ENCODE peak calls at places on chromosome 15, in nine cellular contexts. V, N, O, D, X, U, B, E and Y are unnamed samples.

GRCh38 chr15:69852482-69853275 is 245.0 kb downstream of the TLE3 start:
- DNase-seq in O (no peak), V (no peak), X (no peak), B (no peak), D (no peak), U (no peak), E (no peak), N (no peak), Y (no peak)

GRCh38 chr15:69324031-69324430 is 25.3 kb downstream of the PAQR5 start:
- DNase-seq in E (no peak), V (no peak), B (no peak), O (no peak), D (no peak), X (no peak), U (no peak), N (no peak), Y (no peak)

GRCh38 chr15:79474252-79474651 is 42.1 kb downstream of the MINAR1 start:
- DNase-seq in E (no peak), B (no peak), O (no peak), D (no peak), V (no peak), N (no peak), U (no peak), X (no peak), Y (no peak)

GRCh38 chr15:29456255-29456654 is 186.6 kb upstream of the NSMCE3 start:
- DNase-seq in V (no peak), U (no peak), N (no peak), X (no peak), O (no peak), D (no peak), B (no peak), E (no peak), Y (no peak)

GRCh38 chr15:72796210-72796514 is 12.6 kb upstream of the ADPGK start:
- DNase-seq in N (no peak), D (no peak), B (no peak), V (no peak), E (no peak), X (peak), O (no peak), U (no peak), Y (no peak)

GRCh38 chr15:87752250-87752951 is 504.1 kb downstream of the NTRK3 start:
- DNase-seq in N (no peak), X (peak), E (no peak), U (no peak), O (no peak), V (no peak), D (no peak), B (no peak), Y (no peak)

GRCh38 chr15:89395461-89395875 is 60.8 kb upstream of the POLG start:
- DNase-seq in O (peak), B (no peak), V (no peak), E (no peak), X (no peak), N (no peak), D (no peak), U (no peak), Y (no peak)

GRCh38 chr15:38029741-38030140 is 95.3 kb downstream of the TMCO5A start:
- DNase-seq in X (no peak), B (no peak), N (no peak), V (no peak), U (no peak), E (no peak), D (no peak), O (no peak), Y (no peak)

GRCh38 chr15:91857772-91858171 is 4.3 kb downstream of the SLCO3A1 start:
- DNase-seq in O (peak), N (no peak), D (no peak), B (no peak), X (no peak), V (no peak), U (peak), E (no peak), Y (no peak)

GRCh38 chr15:41505776-41506175 is 7.9 kb downstream of the LTK start:
- DNase-seq in D (no peak), N (no peak), V (no peak), E (no peak), O (no peak), X (no peak), U (no peak), B (no peak), Y (no peak)

GRCh38 chr15:41507820-41508290 is 5.8 kb downstream of the LTK start:
- DNase-seq in E (no peak), U (no peak), X (no peak), B (no peak), V (no peak), N (no peak), O (no peak), D (no peak), Y (no peak)

GRCh38 chr15:41503669-41504010 is 10.0 kb downstream of the ITPKA start:
- DNase-seq in D (no peak), O (no peak), E (no peak), B (no peak), N (no peak), X (no peak), U (no peak), V (no peak), Y (no peak)

GRCh38 chr15:41504751-41505492 is 8.7 kb downstream of the LTK start:
- DNase-seq in V (no peak), U (no peak), O (no peak), E (no peak), X (no peak), B (no peak), N (no peak), D (no peak), Y (no peak)

GRCh38 chr15:41506796-41507341 is 6.8 kb downstream of the LTK start:
- DNase-seq in D (no peak), O (peak), X (no peak), V (no peak), U (no peak), N (no peak), E (no peak), B (peak), Y (no peak)
- TF ChIP-seq REST in D (no peak), O (no peak), X (no peak), V (no peak), U (no peak), N (no peak), E (no peak), B (no peak), Y (no peak)

GRCh38 chr15:56052389-56053045 is 59.1 kb upstream of the NEDD4 start:
- DNase-seq in V (peak), B (peak), X (peak), U (no peak), O (no peak), N (peak), D (peak), E (peak), Y (peak)
- TF ChIP-seq REST in V (no peak), B (no peak), X (no peak), U (no peak), O (no peak), N (no peak), D (no peak), E (no peak), Y (no peak)

DNA sequence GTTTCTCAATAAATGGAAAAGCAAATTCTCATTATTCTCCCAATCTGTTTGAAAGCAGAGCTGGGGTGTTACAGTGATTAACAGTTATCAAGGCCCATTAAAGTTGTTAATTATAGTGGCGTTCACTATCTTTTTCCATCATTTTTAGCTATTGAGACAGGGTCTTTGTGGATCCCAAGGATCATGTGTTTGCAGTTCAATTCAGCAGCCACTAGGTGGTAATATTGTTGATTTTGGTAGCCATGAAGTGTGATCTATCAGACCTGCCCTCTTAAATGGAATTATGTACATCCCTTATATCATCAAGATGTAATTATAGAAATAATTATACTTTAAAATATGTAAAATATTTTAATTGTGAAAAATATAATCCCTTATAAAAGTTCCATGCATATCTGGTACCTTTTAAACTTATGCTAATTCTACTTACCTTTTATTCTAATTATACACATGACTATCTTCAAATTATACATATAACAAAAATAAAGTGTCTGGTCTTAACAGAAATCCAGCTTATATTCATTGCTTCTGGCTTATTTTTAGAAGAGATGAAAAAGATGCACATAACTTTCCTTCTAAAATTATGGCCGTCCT is 126.4 kb downstream of the GREM1 start:
- DNase-seq in X (peak), N (peak), V (peak), B (peak), E (peak), O (no peak), U (no peak), D (no peak), Y (peak)
- TF ChIP-seq REST in X (no peak), N (no peak), V (no peak), B (no peak), E (no peak), O (no peak), U (no peak), D (no peak), Y (no peak)

GRCh38 chr15:48109212-48109611 is 11.6 kb upstream of the SLC24A5 start:
- DNase-seq in E (no peak), V (no peak), B (no peak), X (no peak), N (no peak), D (no peak), U (no peak), O (no peak), Y (no peak)

GRCh38 chr15:48109856-48110531 is 10.8 kb upstream of the SLC24A5 start:
- DNase-seq in X (no peak), N (no peak), B (peak), U (no peak), D (no peak), O (no peak), E (no peak), V (no peak), Y (no peak)

GRCh38 chr15:48112242-48112641 is 8.5 kb upstream of the SLC24A5 start:
- DNase-seq in B (peak), V (peak), O (peak), U (no peak), N (peak), E (no peak), X (no peak), D (no peak), Y (peak)
- TF ChIP-seq REST in B (no peak), V (no peak), O (no peak), U (no peak), N (no peak), E (no peak), X (no peak), D (no peak), Y (no peak)

GRCh38 chr15:83745771-83746170 is 91.8 kb downstream of the ADAMTSL3 start:
- DNase-seq in U (no peak), V (no peak), O (no peak), D (no peak), B (no peak), N (no peak), X (no peak), E (no peak), Y (no peak)

GRCh38 chr15:83746231-83746630 is 92.3 kb downstream of the ADAMTSL3 start:
- DNase-seq in O (no peak), N (no peak), B (no peak), U (no peak), V (no peak), D (no peak), E (no peak), X (no peak), Y (no peak)

GRCh38 chr15:83747718-83748110 is 93.8 kb downstream of the ADAMTSL3 start:
- DNase-seq in V (no peak), O (no peak), U (no peak), X (no peak), B (no peak), D (no peak), E (no peak), N (no peak), Y (no peak)

DNA sequence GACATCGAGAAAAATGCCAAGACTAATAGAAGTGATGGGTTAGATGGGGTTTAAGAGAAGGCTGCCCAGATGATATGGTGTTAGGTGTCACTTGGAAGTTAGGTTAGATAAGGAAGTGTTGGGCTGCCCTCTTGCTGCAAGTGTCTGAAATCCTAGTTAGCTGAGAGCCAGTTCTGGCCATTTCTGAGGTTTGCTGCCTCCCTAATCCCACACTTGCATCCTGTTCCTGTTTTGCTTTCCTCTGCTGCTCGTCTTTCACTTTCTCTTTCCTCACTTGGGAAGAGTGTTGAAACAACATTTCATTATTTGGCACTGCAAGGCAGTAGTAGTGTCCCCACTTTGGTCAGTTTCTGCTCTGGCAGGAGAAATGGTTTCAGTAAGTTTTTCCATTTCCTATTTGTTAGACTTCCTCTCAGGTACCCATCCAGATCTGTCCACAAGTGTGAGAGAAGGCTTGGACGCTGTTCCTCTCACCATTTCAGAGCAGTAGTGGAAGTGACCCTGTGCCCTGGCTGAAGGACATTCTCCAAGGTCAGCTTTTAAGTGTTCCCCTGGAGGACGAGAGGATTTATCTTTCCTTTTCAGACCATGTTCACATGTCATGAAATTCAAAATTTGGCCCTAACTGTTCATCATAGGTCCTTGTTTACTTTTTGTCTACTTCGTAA is 93.3 kb downstream of the ADAMTSL3 start:
- DNase-seq in O (peak), B (peak), V (peak), E (no peak), X (no peak), N (no peak), U (no peak), D (no peak), Y (peak)
- TF ChIP-seq REST in O (no peak), B (no peak), V (no peak), E (no peak), X (no peak), N (no peak), U (no peak), D (no peak), Y (no peak)

DNA sequence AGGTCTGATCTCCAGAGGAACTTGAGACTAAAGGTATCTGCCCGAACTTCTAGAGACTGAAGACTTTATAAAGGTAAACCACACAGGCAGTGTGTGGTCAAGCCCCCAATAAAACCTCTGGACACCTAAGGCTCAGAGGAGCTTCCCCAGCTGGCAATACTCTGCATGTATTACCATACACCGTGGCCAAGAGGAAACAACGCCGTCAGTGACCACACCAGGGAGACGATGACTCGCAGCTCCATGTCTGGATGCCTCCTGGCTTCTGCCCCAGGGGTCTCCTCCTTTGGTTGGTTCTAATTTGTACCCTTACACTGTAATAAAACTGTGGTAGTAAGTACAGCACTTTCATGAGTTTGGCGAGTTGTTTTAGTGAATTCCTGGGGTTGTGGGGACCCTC is 32.1 kb upstream of the BCL2L10 start:
- DNase-seq in U (no peak), X (no peak), D (no peak), B (no peak), N (no peak), V (no peak), E (no peak), O (no peak), Y (no peak)
- TF ChIP-seq REST in U (no peak), X (no peak), D (no peak), B (no peak), N (no peak), V (no peak), E (no peak), O (no peak), Y (no peak)

GRCh38 chr15:100690032-100690785 is 87.8 kb downstream of the ASB7 start:
- DNase-seq in E (no peak), O (no peak), U (no peak), D (no peak), V (no peak), X (no peak), B (no peak), N (no peak), Y (no peak)

GRCh38 chr15:100686725-100687488 is 84.5 kb downstream of the ASB7 start:
- DNase-seq in X (no peak), B (no peak), D (no peak), O (no peak), U (no peak), E (no peak), N (no peak), V (no peak), Y (no peak)

GRCh38 chr15:100689500-100689899 is 87.1 kb downstream of the ASB7 start:
- DNase-seq in O (no peak), D (no peak), X (no peak), V (no peak), B (no peak), N (no peak), U (no peak), E (no peak), Y (no peak)

GRCh38 chr15:100687532-100688215 is 85.3 kb downstream of the ASB7 start:
- DNase-seq in B (no peak), E (no peak), U (no peak), V (no peak), X (no peak), D (no peak), N (no peak), O (no peak), Y (no peak)

DNA sequence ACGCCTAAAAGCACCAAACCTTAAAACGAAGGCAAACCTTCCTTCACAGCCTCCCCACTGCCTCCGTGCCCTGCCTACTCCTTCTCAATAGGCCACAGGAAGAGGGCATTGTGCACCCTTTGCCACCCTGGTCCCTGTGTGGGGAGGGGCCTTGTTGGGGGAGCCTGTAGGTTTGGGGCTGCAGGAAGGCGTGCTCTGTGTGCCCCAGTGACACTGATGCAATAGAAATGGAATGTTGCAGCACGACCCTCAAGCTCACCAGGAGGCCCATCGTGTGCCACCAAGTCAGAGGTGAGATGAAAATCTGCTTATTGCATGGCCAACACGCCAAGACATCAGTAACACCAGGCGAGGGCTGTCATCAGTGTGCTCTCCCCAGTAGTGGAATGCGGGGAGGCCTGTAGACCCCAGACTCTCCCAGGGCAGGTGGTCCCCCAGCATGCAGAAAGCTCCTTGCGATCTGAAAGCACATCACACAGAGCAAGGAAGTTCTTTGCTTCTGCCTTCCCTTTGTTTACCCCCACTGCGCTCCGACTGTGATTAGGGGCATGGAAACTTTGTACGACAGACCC is 86.2 kb downstream of the ASB7 start:
- DNase-seq in U (no peak), D (no peak), B (no peak), N (no peak), O (no peak), X (no peak), E (no peak), V (no peak), Y (no peak)
- TF ChIP-seq REST in U (no peak), D (no peak), B (no peak), N (no peak), O (no peak), X (no peak), E (no peak), V (no peak), Y (no peak)

GRCh38 chr15:81378438-81378837 is 4.4 kb upstream of the TMC3 start:
- DNase-seq in N (no peak), E (no peak), B (no peak), D (no peak), U (no peak), V (no peak), O (no peak), X (no peak), Y (no peak)

GRCh38 chr15:81380203-81380602 is 6.2 kb upstream of the TMC3 start:
- DNase-seq in U (no peak), V (no peak), D (no peak), O (no peak), B (no peak), N (no peak), X (no peak), E (no peak), Y (no peak)

GRCh38 chr15:81381725-81382124 is 7.7 kb upstream of the TMC3 start:
- DNase-seq in X (no peak), B (peak), O (no peak), E (no peak), D (no peak), U (no peak), N (no peak), V (no peak), Y (no peak)

GRCh38 chr15:81379269-81379668 is 5.3 kb upstream of the TMC3 start:
- DNase-seq in N (no peak), D (no peak), V (no peak), E (no peak), O (no peak), U (no peak), X (no peak), B (no peak), Y (no peak)

DNA sequence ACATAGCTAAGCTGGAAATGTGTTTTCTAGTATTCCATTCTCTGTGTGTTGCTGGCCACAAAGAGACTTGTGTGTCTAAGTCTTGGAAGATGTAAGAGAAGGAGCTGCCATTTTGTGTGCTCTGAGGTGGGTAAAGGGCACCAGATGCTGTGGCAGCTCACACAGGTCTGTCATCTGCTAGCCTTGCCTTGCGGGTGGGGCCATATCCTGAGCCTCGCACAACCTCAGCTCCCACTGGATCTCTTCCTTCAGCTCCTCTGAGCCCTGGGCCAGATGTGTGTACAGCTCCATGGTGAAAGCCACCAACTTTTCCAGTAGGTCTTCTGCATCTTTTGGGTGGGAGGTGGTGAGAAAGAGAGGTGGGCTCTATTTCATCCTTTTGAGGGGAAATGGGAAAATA is 6.7 kb upstream of the TMC3 start:
- DNase-seq in O (no peak), N (no peak), B (no peak), V (no peak), D (no peak), U (no peak), E (no peak), X (no peak), Y (no peak)
- TF ChIP-seq REST in O (no peak), N (no peak), B (no peak), V (no peak), D (no peak), U (no peak), E (no peak), X (no peak), Y (no peak)

DNA sequence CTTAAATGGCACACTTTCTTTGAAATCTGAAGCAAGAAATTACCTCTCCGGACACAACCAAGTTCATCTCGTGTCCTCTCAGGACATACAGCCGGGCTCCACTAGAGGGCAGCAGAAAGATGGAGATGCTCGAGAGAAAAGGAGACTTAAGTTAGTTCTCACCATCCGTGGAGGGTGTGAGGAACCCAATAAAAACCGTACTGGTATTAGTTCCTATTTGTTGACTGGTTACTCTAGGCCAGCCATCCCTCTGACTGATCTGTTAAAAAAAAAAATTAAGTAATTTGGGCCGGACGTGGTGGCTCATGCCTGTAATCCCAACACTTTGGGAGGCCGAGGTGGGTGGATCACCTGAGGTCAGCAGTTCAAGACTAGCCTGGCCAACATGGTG is 7.9 kb upstream of the CYP11A1 start:
- DNase-seq in E (peak), V (peak), X (peak), D (peak), N (peak), B (peak), U (no peak), O (peak), Y (peak)
- TF ChIP-seq REST in E (no peak), V (no peak), X (no peak), D (no peak), N (no peak), B (no peak), U (no peak), O (no peak), Y (no peak)